ENCODE peak calls at places on chromosomes 6 and 20, in six cellular contexts. D is endothelial cell of umbilical vein, N is DND-41, E is PC-9, M is neural progenitor cell, F is hepatocyte. V is an unnamed sample.
A peak's percentile ranks its signal among the peaks of the same experiment; 100 is the strongest.

GRCh38 chr6:121305957-121306607 is 28.2 kb downstream of the TBC1D32 start:
- DNase-seq in M (peak; percentile 50), E (no peak), N (no peak), D (peak; percentile 54), F (peak; percentile 49), V (peak; percentile 45)

GRCh38 chr6:2036084-2037023 is 209.1 kb downstream of the GMDS start:
- DNase-seq in D (no peak), F (peak; percentile 8), M (no peak), E (no peak), N (no peak), V (no peak)

GRCh38 chr6:69818223-69818930 is 21.6 kb upstream of the LMBRD1 start:
- DNase-seq in E (no peak), N (no peak), D (no peak), M (no peak), F (no peak), V (no peak)

GRCh38 chr20:34968020-34968775 is 12.5 kb downstream of the MYH7B start:
- DNase-seq in E (no peak), M (no peak), F (no peak), D (no peak), N (no peak), V (no peak)

GRCh38 chr20:50311308-50312001 is 120.8 kb downstream of the CEBPB start:
- DNase-seq in M (no peak), N (no peak), F (no peak), E (no peak), D (no peak), V (peak; percentile 67)

GRCh38 chr6:29965873-29966601 is 23.7 kb downstream of the HLA-A start:
- DNase-seq in N (peak; percentile 85), E (peak; percentile 89), M (peak; percentile 31), F (peak; percentile 61), D (peak; percentile 75), V (peak; percentile 43)

GRCh38 chr6:127347188-127347587 is 3.8 kb upstream of the ECHDC1 start:
- DNase-seq in N (no peak), M (no peak), E (no peak), D (no peak), F (no peak), V (peak; percentile 68)

GRCh38 chr6:45560421-45560820 is 182.7 kb upstream of the SUPT3H start:
- DNase-seq in M (no peak), D (no peak), E (no peak), F (no peak), N (no peak), V (no peak)

GRCh38 chr6:2429460-2429859 is 184.1 kb upstream of the GMDS start:
- DNase-seq in E (no peak), D (no peak), M (no peak), F (peak; percentile 40), N (no peak), V (peak; percentile 11)

GRCh38 chr6:80625405-80625804 is 518.9 kb downstream of the BCKDHB start:
- DNase-seq in E (no peak), D (no peak), F (no peak), M (no peak), N (no peak), V (no peak)

GRCh38 chr20:5149892-5150225 is 23.1 kb downstream of the CDS2 start:
- DNase-seq in F (no peak), D (no peak), M (no peak), N (no peak), E (no peak), V (no peak)

GRCh38 chr6:122033564-122034181 is 365.8 kb upstream of the HSF2 start:
- DNase-seq in N (no peak), M (peak; percentile 82), E (no peak), F (peak; percentile 76), D (peak; percentile 69), V (peak; percentile 74)

GRCh38 chr6:80467408-80467807 is 360.9 kb downstream of the BCKDHB start:
- DNase-seq in E (no peak), M (no peak), F (no peak), D (no peak), N (no peak), V (no peak)

GRCh38 chr6:112626468-112627082 is 279.4 kb downstream of the RFPL4B start:
- DNase-seq in D (no peak), M (no peak), N (no peak), E (no peak), F (no peak), V (peak; percentile 78)

GRCh38 chr20:4445331-4445730 is 276.4 kb upstream of the PRND start:
- DNase-seq in E (no peak), D (no peak), M (no peak), N (no peak), F (no peak), V (no peak)

GRCh38 chr6:46581459-46582177 is 71.0 kb downstream of the CYP39A1 start:
- DNase-seq in E (no peak), M (no peak), D (no peak), F (no peak), N (no peak), V (no peak)

GRCh38 chr6:167795874-167796667 is 30.6 kb upstream of the AFDN start:
- DNase-seq in E (peak; percentile 46), D (no peak), M (no peak), F (no peak), N (no peak), V (no peak)

GRCh38 chr6:157638779-157639178 is 184.3 kb upstream of the SNX9 start:
- DNase-seq in M (no peak), E (no peak), D (no peak), N (no peak), F (no peak), V (no peak)

GRCh38 chr20:2236266-2236665 is 59.5 kb upstream of the TGM3 start:
- DNase-seq in M (no peak), F (no peak), D (peak; percentile 10), N (no peak), E (no peak), V (no peak)

GRCh38 chr20:12970372-12970821 is 38.4 kb upstream of the SPTLC3 start:
- DNase-seq in D (peak; percentile 56), F (peak; percentile 60), N (peak; percentile 12), M (peak; percentile 56), E (no peak), V (peak; percentile 74)

GRCh38 chr20:13009682-13010406 is 1.1 kb downstream of the SPTLC3 start:
- DNase-seq in D (peak; percentile 71), F (peak; percentile 59), M (no peak), E (peak; percentile 38), N (no peak), V (peak; percentile 99)

GRCh38 chr6:41639556-41640371 is 1.5 kb downstream of the MDFI start:
- DNase-seq in D (no peak), M (no peak), N (no peak), F (peak; percentile 60), E (no peak), V (no peak)

GRCh38 chr20:25390538-25391528 is at the start of gene ABHD12:
- DNase-seq in M (peak; percentile 98), N (peak; percentile 98), E (peak; percentile 96), D (peak; percentile 96), F (peak; percentile 98), V (peak; percentile 96)

GRCh38 chr6:44441091-44441855 is 53.8 kb downstream of the CDC5L start:
- DNase-seq in D (peak; percentile 53), E (no peak), M (no peak), N (no peak), F (no peak), V (no peak)

GRCh38 chr6:11732036-11732545 is 46.5 kb downstream of the ADTRP start:
- DNase-seq in E (no peak), F (no peak), N (no peak), D (no peak), M (no peak), V (peak; percentile 2)

GRCh38 chr6:36641543-36641942 is 37.0 kb upstream of the CDKN1A start:
- DNase-seq in M (no peak), N (no peak), F (no peak), E (no peak), D (no peak), V (no peak)

DNA sequence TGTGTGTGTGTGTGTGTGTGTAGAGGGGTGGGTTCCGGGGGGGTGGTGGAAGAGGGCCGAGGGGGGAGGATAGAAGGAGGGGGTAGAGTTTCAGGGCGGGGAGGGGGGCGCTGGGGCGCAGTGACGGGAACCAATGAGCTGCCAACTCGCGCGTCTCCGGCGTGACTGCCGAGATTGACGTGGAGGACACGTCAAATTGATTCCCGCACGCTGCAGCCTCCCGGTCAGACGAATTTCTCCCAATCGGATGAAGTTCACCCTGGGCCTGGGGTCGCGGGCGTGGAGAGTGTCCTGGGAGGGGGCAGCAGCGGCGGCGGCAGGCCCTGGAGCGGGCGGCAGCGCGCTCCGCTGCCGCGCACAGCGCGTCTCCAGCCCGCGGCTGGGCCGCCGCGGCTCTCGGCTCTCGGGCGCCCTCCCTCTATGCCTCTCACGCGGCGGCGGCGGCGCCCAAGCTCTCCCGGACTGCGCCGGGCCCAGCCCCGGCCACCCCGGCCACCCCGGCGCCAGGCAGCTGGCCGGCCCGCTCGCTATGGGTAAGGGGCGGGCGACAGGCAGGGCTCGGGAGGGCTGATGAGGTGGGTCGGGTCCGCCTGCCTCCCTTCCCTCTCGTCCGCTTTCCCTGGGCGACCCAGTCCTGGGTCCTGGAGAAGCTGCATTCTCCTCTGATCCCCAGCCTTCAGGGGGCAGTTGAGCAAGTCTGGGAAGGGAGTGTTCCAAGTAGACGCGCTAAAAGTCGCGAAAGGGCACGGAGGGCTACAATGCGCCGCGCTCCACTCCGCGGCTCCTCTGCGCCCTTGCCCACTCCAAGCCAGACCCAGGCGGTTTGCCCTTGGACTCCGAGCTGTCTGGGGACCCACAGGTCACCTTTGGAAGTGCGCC is at the start of gene PAX1:
- DNase-seq in D (no peak), N (no peak), E (no peak), M (peak; percentile 83), F (peak; percentile 45), V (no peak)
- TF ChIP-seq EZH2 in D (no peak), N (no peak), E (no peak), M (no peak), F (no peak), V (no peak)

DNA sequence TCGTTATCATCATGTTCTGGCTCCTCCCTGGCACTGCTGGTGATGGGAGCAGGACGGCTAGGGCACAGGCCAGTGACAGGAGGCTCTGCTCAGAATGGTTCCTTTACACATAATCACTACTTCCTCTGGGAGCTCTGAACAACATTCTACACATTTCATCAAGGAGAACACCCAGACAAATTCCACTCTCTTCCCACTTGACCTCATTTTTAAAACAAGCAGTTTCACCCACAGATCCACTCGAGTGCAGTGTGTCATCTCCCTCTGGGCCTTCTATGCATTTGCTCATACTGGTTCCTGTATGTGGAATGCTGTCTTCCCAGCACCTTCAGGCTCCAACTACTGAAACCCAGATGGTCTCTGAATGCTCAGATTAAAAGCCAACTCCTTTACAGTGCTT is 84.8 kb downstream of the ELOVL5 start:
- DNase-seq in N (no peak), D (no peak), E (no peak), M (no peak), F (no peak), V (peak; percentile 82)
- H3K4me2 ChIP-seq in N (no peak overlapping the region), D (no peak overlapping the region), E (no peak overlapping the region), M (no peak overlapping the region), F (no peak overlapping the region), V (no peak overlapping the region)

GRCh38 chr6:48110436-48111142 is 408 bp downstream of the PTCHD4 start:
- DNase-seq in E (no peak), D (peak; percentile 37), M (no peak), F (no peak), N (no peak), V (peak; percentile 12)
- H3K27ac ChIP-seq in E (no peak overlapping the region), D (peak overlapping the region; percentile 62), M (peak overlapping the region; percentile 67), F (peak overlapping the region; percentile 71), N (no peak overlapping the region), V (no peak overlapping the region)

DNA sequence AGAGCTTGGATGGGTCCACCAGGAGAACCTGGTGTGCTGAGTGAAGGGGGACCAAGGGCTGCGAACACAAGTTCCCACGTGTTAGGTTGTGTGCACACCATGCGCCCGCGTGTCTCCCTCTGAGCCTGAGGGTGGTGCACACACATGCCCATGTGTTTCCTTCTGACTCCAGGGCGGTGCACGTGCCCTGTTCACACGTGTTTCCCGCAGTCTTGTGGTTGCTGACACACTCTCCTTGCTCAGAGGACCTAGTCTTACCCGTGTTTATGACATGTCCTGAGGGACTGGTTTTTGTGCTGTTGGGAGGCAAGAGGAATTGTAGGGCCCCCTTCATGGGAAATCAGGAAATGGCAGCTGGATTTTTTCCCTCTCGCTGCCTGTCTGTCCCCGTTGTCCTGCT is 36.3 kb upstream of the PCMTD2 start:
- DNase-seq in E (no peak), N (no peak), F (no peak), D (no peak), M (no peak), V (no peak)
- TF ChIP-seq EZH2 in E (no peak), N (no peak), F (no peak), D (no peak), M (no peak), V (no peak)